ENCODE peak calls at places on chromosomes 13 and 19, in four cellular contexts. Y is HepG2, P is K562, R is H1. I is an unnamed sample.

GRCh38 chr19:10288662-10289166 is 1.0 kb upstream of the ICAM5 start:
- DNase-seq in R (peak; percentile 79), Y (peak; percentile 77), P (peak; percentile 89), I (no peak)

GRCh38 chr19:28917661-28918060 is 295.3 kb downstream of the UQCRFS1 start:
- DNase-seq in P (no peak), R (no peak), Y (no peak), I (no peak)

GRCh38 chr13:42216422-42216735 is 55.6 kb upstream of the AKAP11 start:
- DNase-seq in R (no peak), P (no peak), Y (no peak), I (no peak)

GRCh38 chr13:114079601-114080536 is 52.6 kb downstream of the RASA3 start:
- DNase-seq in Y (no peak), P (no peak), R (no peak), I (no peak)

GRCh38 chr13:31947105-31947504 is 84.5 kb upstream of the FRY start:
- DNase-seq in Y (no peak), P (no peak), R (no peak), I (no peak)

GRCh38 chr13:34833562-34834182 is 108.4 kb upstream of the NBEA start:
- DNase-seq in P (no peak), R (peak; percentile 50), Y (no peak), I (no peak)

GRCh38 chr13:41658057-41658642 is 200.8 kb downstream of the RGCC start:
- DNase-seq in R (no peak), P (no peak), Y (no peak), I (no peak)

GRCh38 chr19:39411006-39411831 is 1.2 kb upstream of the PLEKHG2 start:
- DNase-seq in Y (peak; percentile 88), P (no peak), R (peak; percentile 52), I (no peak)

GRCh38 chr13:26344980-26345379 is 91.1 kb downstream of the CDK8 start:
- DNase-seq in Y (no peak), P (no peak), R (no peak), I (no peak)

GRCh38 chr13:78190296-78190695 is 271.7 kb upstream of the EDNRB start:
- DNase-seq in P (no peak), Y (no peak), R (no peak), I (no peak)

GRCh38 chr13:92221916-92222315 is 823.5 kb downstream of the GPC5 start:
- DNase-seq in Y (no peak), R (no peak), P (no peak), I (no peak)

GRCh38 chr19:47582320-47582909 is 9.5 kb upstream of the ZNF541 start:
- DNase-seq in P (no peak), R (no peak), Y (no peak), I (no peak)

GRCh38 chr19:28217064-28217463 is 995.9 kb downstream of the UQCRFS1 start:
- DNase-seq in P (no peak), R (peak; percentile 56), Y (no peak), I (no peak)

GRCh38 chr19:40502647-40503046 is 35.8 kb downstream of the SPTBN4 start:
- DNase-seq in Y (peak; percentile 31), P (peak; percentile 40), R (no peak), I (no peak)

GRCh38 chr13:101298517-101298916 is 117.8 kb downstream of the NALCN start:
- DNase-seq in P (no peak), R (no peak), Y (no peak), I (no peak)

GRCh38 chr13:40662866-40663265 is 3.6 kb downstream of the FOXO1 start:
- DNase-seq in Y (no peak), P (no peak), R (no peak), I (peak; percentile 9)

GRCh38 chr19:49425922-49426592 is 869 bp downstream of the GFY start:
- DNase-seq in P (peak; percentile 80), Y (no peak), R (peak; percentile 100), I (no peak)

GRCh38 chr19:50371914-50372475 is 4.3 kb upstream of the NR1H2 start:
- DNase-seq in Y (no peak), P (no peak), R (no peak), I (no peak)

GRCh38 chr13:97125051-97125809 is 96.9 kb upstream of the MBNL2 start:
- DNase-seq in P (no peak), Y (peak; percentile 17), R (no peak), I (no peak)

GRCh38 chr19:7979011-7979410 is 26.4 kb downstream of the ELAVL1 start:
- DNase-seq in R (no peak), Y (no peak), P (no peak), I (no peak)

GRCh38 chr13:39397866-39398265 is 205.1 kb downstream of the LHFPL6 start:
- DNase-seq in P (no peak), Y (no peak), R (no peak), I (no peak)

GRCh38 chr19:54029930-54030490 is 33.7 kb downstream of the VSTM1 start:
- DNase-seq in P (peak; percentile 63), Y (peak; percentile 72), R (peak; percentile 86), I (no peak)

GRCh38 chr19:35596366-35596999 is 10.5 kb downstream of the PMIS2 start:
- DNase-seq in P (peak; percentile 41), Y (peak; percentile 44), R (no peak), I (peak; percentile 66)

GRCh38 chr19:32018014-32018413 is 327.4 kb upstream of the ZNF507 start:
- DNase-seq in R (peak; percentile 1), P (no peak), Y (no peak), I (no peak)

GRCh38 chr13:38970380-38971051 is 20.1 kb downstream of the STOML3 start:
- DNase-seq in R (no peak), Y (no peak), P (no peak), I (no peak)

GRCh38 chr19:6017576-6017975 is 39.6 kb upstream of the RANBP3 start:
- DNase-seq in P (no peak), R (no peak), Y (no peak), I (no peak)

GRCh38 chr13:59236979-59237378 is 926.7 kb downstream of the DIAPH3 start:
- DNase-seq in Y (no peak), P (no peak), R (no peak), I (no peak)

GRCh38 chr13:26377038-26377437 is 123.1 kb downstream of the CDK8 start:
- DNase-seq in Y (peak; percentile 28), R (peak; percentile 59), P (peak; percentile 20), I (no peak)

GRCh38 chr19:33193864-33194362 is at the start of gene LRP3:
- DNase-seq in R (no peak), Y (no peak), P (peak; percentile 61), I (peak; percentile 18)

GRCh38 chr19:33281296-33281926 is 20.9 kb downstream of the CEBPA start:
- DNase-seq in Y (no peak), P (no peak), R (no peak), I (no peak)

GRCh38 chr19:2233601-2234280 is 2.4 kb downstream of the PLEKHJ1 start:
- DNase-seq in P (no peak), Y (no peak), R (no peak), I (no peak)
- TF ChIP-seq POLR2AphosphoS5 in P (no peak), Y (no peak), R (no peak), I (no peak)

GRCh38 chr13:57680609-57681008 is 49.1 kb downstream of the PCDH17 start:
- DNase-seq in P (no peak), R (no peak), Y (no peak), I (no peak)
- TF ChIP-seq TAF1 in P (no peak), R (no peak), Y (no peak), I (no peak)

GRCh38 chr13:50589651-50590054 is 253.8 kb downstream of the DLEU7 start:
- DNase-seq in R (no peak), P (no peak), Y (no peak), I (no peak)
- TF ChIP-seq POLR2AphosphoS5 in R (no peak), P (no peak), Y (no peak), I (no peak)

GRCh38 chr13:50167967-50168366 is 152.7 kb downstream of the KCNRG start:
- DNase-seq in R (no peak), Y (no peak), P (no peak), I (no peak)

GRCh38 chr13:50168803-50169202 is 153.6 kb downstream of the KCNRG start:
- DNase-seq in R (no peak), P (no peak), Y (no peak), I (no peak)

GRCh38 chr13:50170447-50171037 is 155.3 kb downstream of the KCNRG start:
- DNase-seq in R (no peak), Y (no peak), P (no peak), I (no peak)

GRCh38 chr13:50174630-50175029 is 159.4 kb downstream of the KCNRG start:
- DNase-seq in R (no peak), Y (no peak), P (no peak), I (no peak)

DNA sequence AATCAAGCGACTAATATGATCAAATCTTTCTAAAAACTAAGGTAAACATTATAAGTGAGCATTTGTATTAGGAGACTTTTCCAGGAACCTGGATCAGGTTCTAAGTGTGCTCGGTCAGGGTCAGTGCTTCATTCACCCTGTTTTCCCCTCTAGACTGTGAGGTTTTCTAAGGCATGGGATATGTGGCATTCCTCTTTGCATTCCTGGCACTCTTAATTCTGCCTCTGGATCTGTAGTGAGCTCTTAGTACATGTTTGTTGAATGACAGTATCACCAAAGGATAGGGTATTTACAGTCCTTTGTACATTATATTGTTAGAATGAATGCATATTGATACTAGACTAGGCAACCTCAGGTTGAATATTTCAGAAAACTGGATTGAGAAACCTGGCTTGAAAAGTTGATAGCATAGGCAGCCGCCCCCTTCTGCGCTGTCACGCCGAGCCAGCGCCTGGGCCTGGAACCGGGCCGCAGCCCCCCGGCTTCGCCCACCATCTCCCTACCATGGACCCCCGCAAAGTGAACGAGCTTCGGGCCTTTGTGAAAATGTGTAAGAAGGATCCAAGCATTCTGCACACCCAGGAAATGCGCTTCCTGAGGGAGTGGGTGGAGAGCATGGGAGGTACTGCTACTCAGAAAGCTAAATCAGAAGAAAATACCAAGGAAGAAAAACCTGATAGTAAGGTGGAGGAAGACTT is 156.5 kb downstream of the KCNRG start:
- DNase-seq in R (no peak), Y (no peak), P (no peak), I (no peak)
- TF ChIP-seq TAF1 in R (no peak), Y (no peak), P (no peak), I (no peak)

DNA sequence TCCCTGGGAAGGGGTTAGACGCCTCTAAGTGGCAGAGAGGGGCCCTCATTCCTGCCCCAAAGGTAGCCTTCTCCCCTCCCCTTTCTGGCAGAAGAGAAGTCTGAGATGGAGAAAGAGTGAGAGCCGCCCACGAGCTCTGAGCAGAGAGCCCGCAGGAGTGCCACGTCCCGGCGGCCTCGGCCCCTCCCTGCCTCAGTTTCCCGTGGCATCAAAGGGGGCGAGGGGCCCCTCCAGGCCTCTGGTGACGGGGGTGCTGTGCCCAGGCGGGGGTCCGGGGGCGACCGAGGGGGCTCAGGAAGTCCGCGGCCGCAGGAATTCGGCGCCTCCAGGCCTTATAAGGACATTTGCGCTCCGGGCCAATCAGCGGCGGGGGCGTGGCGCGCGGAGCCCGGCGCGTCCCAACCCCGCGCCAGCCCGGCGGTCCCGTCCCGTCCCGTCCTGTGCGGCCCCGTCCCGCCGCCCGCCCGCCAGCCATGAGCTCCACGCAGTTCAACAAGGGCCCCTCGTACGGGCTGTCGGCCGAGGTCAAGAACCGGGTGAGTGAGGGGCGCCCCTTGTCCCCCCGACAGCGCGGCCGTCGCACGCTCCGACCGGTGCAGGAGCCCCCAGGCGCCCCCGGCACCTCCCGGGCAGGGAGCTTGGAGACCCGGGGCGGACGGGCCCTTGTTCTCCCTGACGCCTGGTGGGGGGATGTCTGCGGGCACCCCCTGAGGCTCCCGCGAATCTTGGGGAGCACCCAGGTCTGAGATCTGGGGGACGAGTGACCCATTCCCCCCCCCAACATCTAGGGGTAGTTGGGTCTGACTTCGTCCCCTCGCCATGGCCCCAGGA is at the start of gene CNN2:
- DNase-seq in R (peak; percentile 92), P (peak; percentile 76), Y (peak; percentile 64), I (peak; percentile 86)
- TF ChIP-seq POLR2AphosphoS5 in R (no peak), P (no peak), Y (no peak), I (peak; percentile 55)